ENCODE peak calls at places on chromosomes 11 and 22, in five cellular contexts. A is mammary epithelial cell, P is body of pancreas, K is fibroblast of lung, H is neuronal stem cell. W is an unnamed sample.

GRCh38 chr11:79493555-79494171 is 52.8 kb upstream of the TENM4 start:
- DNase-seq in A (peak; percentile 50), P (peak; percentile 66), K (peak; percentile 70), H (peak; percentile 73), W (peak; percentile 86)

GRCh38 chr11:111162306-111162705 is 83.2 kb upstream of the POU2AF2 start:
- DNase-seq in A (peak; percentile 24), P (no peak), K (no peak), H (no peak), W (no peak)

GRCh38 chr22:32401486-32401885 is 10.6 kb downstream of the RTCB start:
- DNase-seq in A (no peak), P (no peak), K (no peak), H (no peak), W (no peak)

GRCh38 chr11:68584097-68584496 is 100.2 kb upstream of the GAL start:
- DNase-seq in A (peak; percentile 3), P (peak; percentile 52), K (peak; percentile 19), H (peak; percentile 56), W (no peak)

GRCh38 chr11:64887757-64888405 is 9.5 kb upstream of the EHD1 start:
- DNase-seq in A (peak; percentile 49), P (peak; percentile 76), K (peak; percentile 55), H (peak; percentile 79), W (peak; percentile 86)

GRCh38 chr11:71284525-71285092 is 32.2 kb upstream of the SHANK2 start:
- DNase-seq in A (no peak), P (peak; percentile 23), K (no peak), H (no peak), W (no peak)

GRCh38 chr11:72216638-72217037 is at the start of gene FOLR2:
- DNase-seq in A (no peak), P (no peak), K (no peak), H (no peak), W (no peak)

GRCh38 chr11:8019671-8020597 is 32.8 kb downstream of the EIF3F start:
- DNase-seq in A (peak; percentile 34), P (no peak), K (no peak), H (no peak), W (peak; percentile 81)

GRCh38 chr22:19802001-19802880 is 41.7 kb downstream of the TBX1 start:
- DNase-seq in A (no peak), P (no peak), K (no peak), H (no peak), W (peak; percentile 35)

GRCh38 chr11:88433546-88434230 is 96.2 kb upstream of the CTSC start:
- DNase-seq in A (no peak), P (no peak), K (no peak), H (no peak), W (no peak)

GRCh38 chr11:43399983-43400630 is 41.4 kb downstream of the TTC17 start:
- DNase-seq in A (no peak), P (no peak), K (no peak), H (no peak), W (no peak)

GRCh38 chr11:8213390-8213789 is 44.6 kb upstream of the RIC3 start:
- DNase-seq in A (no peak), P (no peak), K (no peak), H (no peak), W (no peak)

DNA sequence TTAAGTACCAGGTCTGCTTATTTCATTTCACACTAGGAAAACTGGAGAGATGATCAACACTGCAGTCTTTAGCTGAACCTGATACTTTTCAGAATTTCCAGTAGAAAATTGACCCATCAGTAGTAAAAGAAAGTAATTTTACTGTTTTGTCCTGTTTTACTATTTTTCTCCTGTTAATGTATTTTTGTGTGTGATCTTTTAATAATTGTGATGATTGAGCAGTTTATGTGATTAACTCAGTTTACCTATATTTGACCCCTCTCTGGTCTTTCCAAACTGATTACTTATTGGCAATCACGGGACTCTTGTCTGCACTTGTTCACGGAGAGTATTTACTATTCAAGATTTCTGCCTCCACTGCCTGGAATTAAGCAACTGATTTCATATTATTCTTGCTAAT is 546 bp upstream of the CYP2R1 start:
- DNase-seq in A (no peak), P (no peak), K (no peak), H (no peak), W (no peak)
- H3K4me3 ChIP-seq in A (peak overlapping the region; percentile 52), P (no peak overlapping the region), K (peak overlapping the region; percentile 81), H (peak overlapping the region; percentile 58), W (no peak overlapping the region)

GRCh38 chr11:102733232-102733875 is 8.6 kb upstream of the MMP8 start:
- DNase-seq in A (peak; percentile 60), P (peak; percentile 62), K (peak; percentile 47), H (peak; percentile 59), W (peak; percentile 77)

GRCh38 chr11:102730036-102730815 is 5.5 kb upstream of the MMP8 start:
- DNase-seq in A (no peak), P (no peak), K (peak; percentile 51), H (no peak), W (no peak)

DNA sequence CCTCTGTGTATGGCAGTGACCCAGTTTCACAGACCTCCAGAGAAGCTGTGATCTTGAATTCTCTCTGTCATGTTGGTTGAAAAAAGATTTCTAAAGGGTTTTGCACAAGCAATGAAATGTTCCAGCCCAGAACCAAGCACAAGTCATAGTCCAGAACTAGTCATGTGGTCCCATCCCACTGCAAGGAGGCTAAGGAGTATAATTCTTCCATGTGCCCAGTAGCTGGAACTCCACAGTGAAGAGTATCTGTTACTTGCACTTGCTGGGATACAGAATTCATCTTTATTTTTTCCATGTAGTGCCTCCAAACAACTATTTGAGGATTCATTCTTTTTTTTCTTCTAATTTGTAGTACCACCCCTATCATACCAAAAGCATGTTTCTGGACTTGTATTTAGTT is 9.9 kb upstream of the MMP8 start:
- DNase-seq in A (no peak), P (no peak), K (no peak), H (no peak), W (no peak)
- H3K27ac ChIP-seq in A (no peak overlapping the region), P (no peak overlapping the region), K (no peak overlapping the region), H (no peak overlapping the region), W (no peak overlapping the region)

GRCh38 chr11:61879152-61879551 is 12.2 kb downstream of the FADS3 start:
- DNase-seq in A (no peak), P (no peak), K (no peak), H (no peak), W (no peak)
- H3K4me1 ChIP-seq in A (no peaks in the 10 kb centered on the region), P (no peaks in the 10 kb centered on the region), K (peaks cover 2% of the 10 kb centered on the region), H (peaks cover 9% of the 10 kb centered on the region), W (no peaks in the 10 kb centered on the region)

GRCh38 chr11:6895010-6895409 is 2.7 kb upstream of the OR2D2 start:
- DNase-seq in A (no peak), P (no peak), K (no peak), H (no peak), W (no peak)
- H3K4me3 ChIP-seq in A (no peak overlapping the region), P (no peak overlapping the region), K (no peak overlapping the region), H (no peak overlapping the region), W (no peak overlapping the region)

DNA sequence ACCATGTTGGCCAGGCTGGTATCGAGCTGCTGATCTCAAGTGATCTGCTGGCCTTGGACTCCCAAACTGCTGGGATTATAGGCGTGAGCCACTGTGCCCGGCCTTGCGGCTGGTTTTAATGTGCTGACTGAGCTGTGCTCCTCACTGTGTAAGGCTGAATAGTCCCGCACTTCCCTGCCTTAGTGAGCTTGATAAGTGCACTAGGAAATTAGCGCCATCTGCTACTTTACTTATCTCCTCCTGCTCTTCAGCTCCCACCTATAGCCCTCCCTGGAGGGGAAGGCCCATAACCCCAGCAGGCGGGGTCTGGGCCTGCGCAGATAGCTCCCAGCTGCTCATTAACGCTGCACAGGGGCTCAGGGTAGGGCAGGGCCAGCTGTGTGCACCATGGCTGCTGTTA is 49.4 kb downstream of the CLMP start:
- DNase-seq in A (no peak), P (no peak), K (no peak), H (no peak), W (no peak)
- H3K27ac ChIP-seq in A (peak overlapping the region; percentile 70), P (no peak overlapping the region), K (peak overlapping the region; percentile 67), H (no peak overlapping the region), W (no peak overlapping the region)

DNA sequence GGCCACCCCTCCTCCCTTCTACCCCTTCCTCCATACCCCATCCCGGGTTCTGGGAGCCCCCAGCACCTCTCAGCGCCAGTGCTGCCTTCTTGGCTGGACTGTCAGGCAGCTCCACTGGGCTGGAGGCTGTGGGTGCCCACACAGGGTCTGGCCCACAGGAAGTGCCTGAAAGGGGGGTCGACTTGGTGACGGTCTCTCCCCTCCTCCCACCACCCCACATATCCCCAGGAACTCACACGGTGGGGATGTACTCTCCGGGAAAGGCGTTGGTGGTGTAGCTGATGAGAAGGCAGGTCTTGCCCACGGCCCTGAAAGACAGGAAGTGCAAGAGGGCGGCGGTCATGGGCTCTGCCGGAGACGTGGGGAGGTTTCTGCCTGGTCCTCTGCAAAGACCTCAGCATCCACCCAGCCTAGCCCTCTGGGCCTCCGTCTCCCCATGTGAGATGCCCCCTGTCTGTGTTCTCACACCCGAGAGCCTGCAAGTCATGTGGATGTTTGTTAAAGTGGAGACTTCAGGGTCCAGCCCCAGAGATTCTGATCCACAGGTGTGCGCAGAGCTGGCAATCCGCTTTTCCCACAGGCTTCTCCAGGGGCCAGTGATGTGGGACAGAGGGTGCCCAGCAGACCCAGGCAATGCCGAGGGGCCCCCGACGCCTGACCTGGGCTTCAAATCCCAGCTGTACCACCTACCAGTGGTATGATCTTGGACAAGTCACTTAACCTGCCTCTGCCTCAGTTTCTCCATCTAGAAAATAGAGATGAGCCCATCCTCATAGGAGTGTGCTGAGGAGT is 2.5 kb downstream of the RAC2 start:
- DNase-seq in A (no peak), P (peak; percentile 33), K (no peak), H (no peak), W (no peak)
- H3K4me1 ChIP-seq in A (peaks cover 25% of the 10 kb centered on the region), P (peaks cover 3% of the 10 kb centered on the region), K (peaks cover 9% of the 10 kb centered on the region), H (peaks cover 9% of the 10 kb centered on the region), W (no peaks in the 10 kb centered on the region)

W was measured in aorta.